ENCODE peak calls at places on chromosomes 16 and 17, in five cellular contexts. One of them, this sample, is unnamed.

GRCh38 chr16:11128211-11129123 is 127.5 kb downstream of the SOCS1 start:
- DNase-seq in upper lobe of right lung: no peak
- DNase-seq in HT1080: no peak
- DNase-seq in T-helper 2 cell treated with Interferon-gamma antibody and Interleukin-4, amounts not matched to agents 5 μg/mL and 100 μg/mL, for 36 hours: no peak
- DNase-seq in AG09309: peak; percentile 39
- DNase-seq in this sample: no peak

GRCh38 chr16:85296859-85297698 is 184.8 kb upstream of the CIBAR2 start:
- DNase-seq in AG09309: no peak
- DNase-seq in T-helper 2 cell treated with Interferon-gamma antibody and Interleukin-4, amounts not matched to agents 5 μg/mL and 100 μg/mL, for 36 hours: peak; percentile 42
- DNase-seq in HT1080: peak; percentile 21
- DNase-seq in upper lobe of right lung: peak; percentile 80
- DNase-seq in this sample: no peak

GRCh38 chr16:64590516-64590915 is 531.3 kb downstream of the CDH11 start:
- DNase-seq in T-helper 2 cell treated with Interferon-gamma antibody and Interleukin-4, amounts not matched to agents 5 μg/mL and 100 μg/mL, for 36 hours: no peak
- DNase-seq in HT1080: peak; percentile 26
- DNase-seq in upper lobe of right lung: no peak
- DNase-seq in AG09309: peak; percentile 14
- DNase-seq in this sample: no peak

GRCh38 chr16:50326835-50327465 is 41.8 kb downstream of the BRD7 start:
- DNase-seq in HT1080: no peak
- DNase-seq in upper lobe of right lung: no peak
- DNase-seq in AG09309: no peak
- DNase-seq in T-helper 2 cell treated with Interferon-gamma antibody and Interleukin-4, amounts not matched to agents 5 μg/mL and 100 μg/mL, for 36 hours: peak; percentile 73
- DNase-seq in this sample: no peak

GRCh38 chr17:13741744-13742143 is 140.0 kb upstream of the HS3ST3A1 start:
- DNase-seq in upper lobe of right lung: no peak
- DNase-seq in AG09309: no peak
- DNase-seq in T-helper 2 cell treated with Interferon-gamma antibody and Interleukin-4, amounts not matched to agents 5 μg/mL and 100 μg/mL, for 36 hours: no peak
- DNase-seq in HT1080: no peak
- DNase-seq in this sample: no peak

GRCh38 chr16:69494993-69495392 is 70.6 kb downstream of the CYB5B start:
- DNase-seq in upper lobe of right lung: no peak
- DNase-seq in HT1080: no peak
- DNase-seq in T-helper 2 cell treated with Interferon-gamma antibody and Interleukin-4, amounts not matched to agents 5 μg/mL and 100 μg/mL, for 36 hours: peak; percentile 36
- DNase-seq in AG09309: no peak
- DNase-seq in this sample: no peak

GRCh38 chr17:82388223-82388921 is 16.8 kb downstream of the UTS2R start:
- DNase-seq in T-helper 2 cell treated with Interferon-gamma antibody and Interleukin-4, amounts not matched to agents 5 μg/mL and 100 μg/mL, for 36 hours: no peak
- DNase-seq in upper lobe of right lung: no peak
- DNase-seq in AG09309: no peak
- DNase-seq in HT1080: peak; percentile 18
- DNase-seq in this sample: no peak

GRCh38 chr17:47895254-47895855 is 681 bp upstream of the SP2 start:
- DNase-seq in HT1080: no peak
- DNase-seq in T-helper 2 cell treated with Interferon-gamma antibody and Interleukin-4, amounts not matched to agents 5 μg/mL and 100 μg/mL, for 36 hours: no peak
- DNase-seq in AG09309: no peak
- DNase-seq in upper lobe of right lung: peak; percentile 76
- DNase-seq in this sample: no peak

GRCh38 chr17:44004077-44004760 is at the start of gene NAGS:
- DNase-seq in AG09309: no peak
- DNase-seq in upper lobe of right lung: peak; percentile 85
- DNase-seq in HT1080: no peak
- DNase-seq in T-helper 2 cell treated with Interferon-gamma antibody and Interleukin-4, amounts not matched to agents 5 μg/mL and 100 μg/mL, for 36 hours: no peak
- DNase-seq in this sample: no peak

GRCh38 chr17:76382305-76382802 is 2.1 kb upstream of the SPHK1 start:
- DNase-seq in HT1080: no peak
- DNase-seq in upper lobe of right lung: no peak
- DNase-seq in AG09309: no peak
- DNase-seq in T-helper 2 cell treated with Interferon-gamma antibody and Interleukin-4, amounts not matched to agents 5 μg/mL and 100 μg/mL, for 36 hours: no peak
- DNase-seq in this sample: no peak

GRCh38 chr17:17819561-17819995 is 17.2 kb downstream of the SREBF1 start:
- DNase-seq in upper lobe of right lung: peak; percentile 86
- DNase-seq in T-helper 2 cell treated with Interferon-gamma antibody and Interleukin-4, amounts not matched to agents 5 μg/mL and 100 μg/mL, for 36 hours: peak; percentile 84
- DNase-seq in HT1080: peak; percentile 92
- DNase-seq in AG09309: no peak
- DNase-seq in this sample: no peak

GRCh38 chr16:65224994-65225393 is 103.1 kb upstream of the CDH11 start:
- DNase-seq in HT1080: no peak
- DNase-seq in upper lobe of right lung: no peak
- DNase-seq in AG09309: no peak
- DNase-seq in T-helper 2 cell treated with Interferon-gamma antibody and Interleukin-4, amounts not matched to agents 5 μg/mL and 100 μg/mL, for 36 hours: no peak
- DNase-seq in this sample: no peak

GRCh38 chr17:8120520-8121443 is 2.5 kb upstream of the ALOXE3 start:
- DNase-seq in upper lobe of right lung: peak; percentile 85
- DNase-seq in HT1080: peak; percentile 83
- DNase-seq in T-helper 2 cell treated with Interferon-gamma antibody and Interleukin-4, amounts not matched to agents 5 μg/mL and 100 μg/mL, for 36 hours: peak; percentile 80
- DNase-seq in AG09309: no peak
- DNase-seq in this sample: peak; percentile 70

GRCh38 chr17:14972844-14973243 is 292.3 kb downstream of the PMP22 start:
- DNase-seq in AG09309: no peak
- DNase-seq in T-helper 2 cell treated with Interferon-gamma antibody and Interleukin-4, amounts not matched to agents 5 μg/mL and 100 μg/mL, for 36 hours: no peak
- DNase-seq in upper lobe of right lung: no peak
- DNase-seq in HT1080: no peak
- DNase-seq in this sample: no peak

GRCh38 chr17:40415390-40415789 is 2.3 kb downstream of the TOP2A start:
- DNase-seq in AG09309: peak; percentile 13
- DNase-seq in T-helper 2 cell treated with Interferon-gamma antibody and Interleukin-4, amounts not matched to agents 5 μg/mL and 100 μg/mL, for 36 hours: no peak
- DNase-seq in HT1080: peak; percentile 24
- DNase-seq in upper lobe of right lung: no peak
- DNase-seq in this sample: peak; percentile 39

GRCh38 chr16:75252946-75253911 is 1.8 kb upstream of the BCAR1 start:
- DNase-seq in upper lobe of right lung: peak; percentile 63
- DNase-seq in HT1080: peak; percentile 54
- DNase-seq in AG09309: no peak
- DNase-seq in T-helper 2 cell treated with Interferon-gamma antibody and Interleukin-4, amounts not matched to agents 5 μg/mL and 100 μg/mL, for 36 hours: no peak
- DNase-seq in this sample: no peak

GRCh38 chr16:62077998-62078397 is 41.8 kb upstream of the CDH8 start:
- DNase-seq in HT1080: peak; percentile 2
- DNase-seq in AG09309: no peak
- DNase-seq in upper lobe of right lung: no peak
- DNase-seq in T-helper 2 cell treated with Interferon-gamma antibody and Interleukin-4, amounts not matched to agents 5 μg/mL and 100 μg/mL, for 36 hours: no peak
- DNase-seq in this sample: no peak

GRCh38 chr17:17024778-17025300 is 17.4 kb upstream of the MPRIP start:
- DNase-seq in T-helper 2 cell treated with Interferon-gamma antibody and Interleukin-4, amounts not matched to agents 5 μg/mL and 100 μg/mL, for 36 hours: no peak
- DNase-seq in HT1080: no peak
- DNase-seq in AG09309: no peak
- DNase-seq in upper lobe of right lung: peak; percentile 56
- DNase-seq in this sample: no peak

GRCh38 chr16:80273635-80274538 is 266.9 kb upstream of the DYNLRB2 start:
- DNase-seq in T-helper 2 cell treated with Interferon-gamma antibody and Interleukin-4, amounts not matched to agents 5 μg/mL and 100 μg/mL, for 36 hours: peak; percentile 7
- DNase-seq in upper lobe of right lung: no peak
- DNase-seq in AG09309: peak; percentile 46
- DNase-seq in HT1080: peak; percentile 63
- DNase-seq in this sample: no peak

GRCh38 chr17:14134456-14134855 is 65.2 kb downstream of the COX10 start:
- DNase-seq in upper lobe of right lung: no peak
- DNase-seq in HT1080: no peak
- DNase-seq in AG09309: no peak
- DNase-seq in T-helper 2 cell treated with Interferon-gamma antibody and Interleukin-4, amounts not matched to agents 5 μg/mL and 100 μg/mL, for 36 hours: no peak
- DNase-seq in this sample: no peak

GRCh38 chr17:81325057-81325973 is 30.2 kb upstream of the SLC38A10 start:
- DNase-seq in AG09309: no peak
- DNase-seq in HT1080: no peak
- DNase-seq in upper lobe of right lung: no peak
- DNase-seq in T-helper 2 cell treated with Interferon-gamma antibody and Interleukin-4, amounts not matched to agents 5 μg/mL and 100 μg/mL, for 36 hours: no peak
- DNase-seq in this sample: no peak

GRCh38 chr17:82051776-82052637 is at the start of the genes GPS1 and RFNG:
- DNase-seq in HT1080: no peak
- DNase-seq in upper lobe of right lung: peak; percentile 92
- DNase-seq in AG09309: no peak
- DNase-seq in T-helper 2 cell treated with Interferon-gamma antibody and Interleukin-4, amounts not matched to agents 5 μg/mL and 100 μg/mL, for 36 hours: peak; percentile 79
- DNase-seq in this sample: no peak

GRCh38 chr17:81058263-81058871 is 23.4 kb downstream of the BAIAP2 start:
- DNase-seq in HT1080: no peak
- DNase-seq in T-helper 2 cell treated with Interferon-gamma antibody and Interleukin-4, amounts not matched to agents 5 μg/mL and 100 μg/mL, for 36 hours: no peak
- DNase-seq in upper lobe of right lung: no peak
- DNase-seq in AG09309: no peak
- DNase-seq in this sample: no peak

GRCh38 chr17:51857052-51857593 is 301.4 kb downstream of the CA10 start:
- DNase-seq in AG09309: no peak
- DNase-seq in upper lobe of right lung: no peak
- DNase-seq in HT1080: no peak
- DNase-seq in T-helper 2 cell treated with Interferon-gamma antibody and Interleukin-4, amounts not matched to agents 5 μg/mL and 100 μg/mL, for 36 hours: no peak
- DNase-seq in this sample: no peak

GRCh38 chr16:89072216-89073130 is 21.2 kb upstream of the ACSF3 start:
- DNase-seq in AG09309: no peak
- DNase-seq in upper lobe of right lung: no peak
- DNase-seq in T-helper 2 cell treated with Interferon-gamma antibody and Interleukin-4, amounts not matched to agents 5 μg/mL and 100 μg/mL, for 36 hours: no peak
- DNase-seq in HT1080: no peak
- DNase-seq in this sample: peak; percentile 47

GRCh38 chr16:68247932-68248331 is 2.8 kb downstream of the PLA2G15 start:
- DNase-seq in HT1080: no peak
- DNase-seq in AG09309: no peak
- DNase-seq in T-helper 2 cell treated with Interferon-gamma antibody and Interleukin-4, amounts not matched to agents 5 μg/mL and 100 μg/mL, for 36 hours: no peak
- DNase-seq in upper lobe of right lung: no peak
- DNase-seq in this sample: no peak

GRCh38 chr17:42691021-42691545 is 8.8 kb downstream of the CNTNAP1 start:
- DNase-seq in HT1080: no peak
- DNase-seq in AG09309: no peak
- DNase-seq in T-helper 2 cell treated with Interferon-gamma antibody and Interleukin-4, amounts not matched to agents 5 μg/mL and 100 μg/mL, for 36 hours: no peak
- DNase-seq in upper lobe of right lung: no peak
- DNase-seq in this sample: no peak